ENCODE peak calls at places on chromosome 5, in seven cellular contexts. V is cardiac fibroblast, Y is pancreas, J is activated B cell treated with CpG ODN at 0.5 μM for 24 hours, C is tibial artery, F is fibroblast of pulmonary artery, W is astrocyte of the spinal cord. U is an unnamed sample.

GRCh38 chr5:177302354-177303110 is 987 bp downstream of the RAB24 start:
- DNase-seq in V (no peak), J (no peak), F (no peak), W (no peak), Y (no peak), C (no peak), U (no peak)

GRCh38 chr5:110109685-110110084 is 420.0 kb downstream of the MAN2A1 start:
- DNase-seq in Y (no peak), V (no peak), W (no peak), F (no peak), J (no peak), C (no peak), U (no peak)

GRCh38 chr5:16736158-16736994 is 119.6 kb upstream of the RETREG1 start:
- DNase-seq in J (no peak), Y (no peak), C (no peak), V (peak), F (peak), W (peak), U (no peak)

GRCh38 chr5:43409809-43410271 is 2.4 kb downstream of the CCL28 start:
- DNase-seq in W (no peak), F (no peak), J (no peak), Y (peak), C (no peak), V (no peak), U (no peak)

GRCh38 chr5:112640495-112640894 is 97.2 kb upstream of the APC start:
- DNase-seq in F (no peak), C (no peak), W (no peak), Y (no peak), J (no peak), V (no peak), U (no peak)

GRCh38 chr5:134503088-134503936 is 22.2 kb upstream of the JADE2 start:
- DNase-seq in J (no peak), W (peak), Y (no peak), C (peak), V (peak), F (peak), U (no peak)

GRCh38 chr5:157571357-157571827 is 4.2 kb downstream of the ADAM19 start:
- DNase-seq in V (peak), Y (no peak), J (peak), C (no peak), F (peak), W (peak), U (no peak)

GRCh38 chr5:153517105-153517700 is 26.7 kb downstream of the GRIA1 start:
- DNase-seq in V (no peak), W (no peak), Y (no peak), J (no peak), F (no peak), C (no peak), U (no peak)

GRCh38 chr5:61148516-61148915 is 13.8 kb downstream of the SMIM15 start:
- DNase-seq in V (no peak), F (no peak), C (no peak), Y (no peak), J (no peak), W (no peak), U (no peak)

GRCh38 chr5:148005788-148006520 is 57.8 kb upstream of the SPINK5 start:
- DNase-seq in W (no peak), Y (no peak), C (no peak), V (no peak), J (no peak), F (no peak), U (no peak)

GRCh38 chr5:81044868-81045267 is 84.7 kb downstream of the RASGRF2 start:
- DNase-seq in J (no peak), V (no peak), Y (no peak), C (no peak), F (no peak), W (no peak), U (no peak)

GRCh38 chr5:1551913-1552312 is 28.2 kb upstream of the LPCAT1 start:
- DNase-seq in V (no peak), J (no peak), F (no peak), W (no peak), Y (no peak), C (no peak), U (no peak)

GRCh38 chr5:106363578-106363977 is 1307.2 kb downstream of the EFNA5 start:
- DNase-seq in Y (no peak), W (no peak), C (no peak), F (no peak), J (no peak), V (no peak), U (no peak)
- TF ChIP-seq CTCF in Y (no peak), W (no peak), C (no peak), F (no peak), J (no peak), V (no peak), U (no peak)

DNA sequence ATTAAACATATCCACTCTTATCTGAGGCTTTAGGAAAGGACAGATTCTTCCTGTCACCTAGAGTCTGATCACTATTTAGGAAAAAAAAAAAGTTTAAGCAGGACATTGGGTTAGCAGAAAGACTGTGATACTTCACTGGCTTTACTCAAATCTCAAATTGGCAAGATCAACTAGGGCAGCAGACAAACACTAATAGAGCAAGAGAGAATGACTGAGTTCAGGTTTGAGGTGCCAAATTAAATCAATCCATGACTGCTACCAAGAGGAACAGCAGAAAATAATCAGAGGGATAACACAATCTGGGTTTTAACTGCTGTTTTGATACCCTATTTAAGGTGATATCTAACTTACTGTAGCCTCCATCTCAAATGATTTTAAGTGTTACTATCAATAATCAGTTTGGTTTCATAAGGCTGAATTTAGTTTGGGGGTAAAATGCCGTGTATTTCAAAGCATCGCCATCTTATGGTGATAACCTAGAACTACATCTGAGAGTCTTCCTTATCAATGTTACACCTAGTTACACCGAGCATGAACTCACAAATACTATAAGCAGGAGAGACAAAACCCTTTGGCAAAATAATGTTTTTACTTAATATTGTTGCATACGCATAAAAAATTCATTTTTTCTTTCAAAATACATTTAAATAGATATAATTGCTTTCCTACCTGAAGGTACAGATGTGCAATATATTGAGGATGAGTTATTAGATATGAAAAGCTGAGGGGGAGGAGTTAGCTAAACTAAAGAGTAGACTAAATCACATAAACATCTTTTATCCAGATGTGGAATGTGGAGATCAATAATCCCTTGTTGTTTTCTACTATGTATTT is 286.4 kb upstream of the CDH12 start:
- DNase-seq in W (peak), J (no peak), V (peak), C (no peak), F (peak), Y (no peak), U (no peak)
- TF ChIP-seq CTCF in W (peak), J (no peak), V (peak), C (no peak), F (peak), Y (no peak), U (no peak)

GRCh38 chr5:40507095-40507494 is 172.6 kb upstream of the PTGER4 start:
- DNase-seq in J (no peak), V (peak), Y (no peak), W (no peak), F (peak), C (no peak), U (no peak)
- TF ChIP-seq CTCF in J (no peak), V (peak), Y (no peak), W (peak), F (peak), C (no peak), U (no peak)

GRCh38 chr5:170268153-170268689 is 29.4 kb downstream of the LCP2 start:
- DNase-seq in Y (no peak), W (no peak), V (no peak), J (no peak), C (no peak), F (no peak), U (no peak)
- TF ChIP-seq CTCF in Y (no peak), W (no peak), V (no peak), J (no peak), C (peak), F (no peak), U (no peak)

GRCh38 chr5:8756498-8757084 is 789.3 kb downstream of the SEMA5A start:
- DNase-seq in J (no peak), V (peak), F (peak), C (no peak), Y (no peak), W (peak), U (no peak)
- TF ChIP-seq CTCF in J (no peak), V (peak), F (peak), C (peak), Y (no peak), W (peak), U (no peak)

GRCh38 chr5:143511736-143512135 is 108.2 kb upstream of the NR3C1 start:
- DNase-seq in C (no peak), F (peak), J (no peak), W (no peak), V (no peak), Y (no peak), U (no peak)

GRCh38 chr5:143505354-143505753 is 101.9 kb upstream of the NR3C1 start:
- DNase-seq in W (no peak), F (no peak), V (no peak), Y (no peak), C (no peak), J (no peak), U (no peak)

GRCh38 chr5:143505934-143506333 is 102.4 kb upstream of the NR3C1 start:
- DNase-seq in V (no peak), C (no peak), J (no peak), Y (no peak), W (no peak), F (no peak), U (no peak)

GRCh38 chr5:143509758-143510221 is 106.3 kb upstream of the NR3C1 start:
- DNase-seq in W (no peak), F (no peak), Y (no peak), V (no peak), J (no peak), C (no peak), U (no peak)

DNA sequence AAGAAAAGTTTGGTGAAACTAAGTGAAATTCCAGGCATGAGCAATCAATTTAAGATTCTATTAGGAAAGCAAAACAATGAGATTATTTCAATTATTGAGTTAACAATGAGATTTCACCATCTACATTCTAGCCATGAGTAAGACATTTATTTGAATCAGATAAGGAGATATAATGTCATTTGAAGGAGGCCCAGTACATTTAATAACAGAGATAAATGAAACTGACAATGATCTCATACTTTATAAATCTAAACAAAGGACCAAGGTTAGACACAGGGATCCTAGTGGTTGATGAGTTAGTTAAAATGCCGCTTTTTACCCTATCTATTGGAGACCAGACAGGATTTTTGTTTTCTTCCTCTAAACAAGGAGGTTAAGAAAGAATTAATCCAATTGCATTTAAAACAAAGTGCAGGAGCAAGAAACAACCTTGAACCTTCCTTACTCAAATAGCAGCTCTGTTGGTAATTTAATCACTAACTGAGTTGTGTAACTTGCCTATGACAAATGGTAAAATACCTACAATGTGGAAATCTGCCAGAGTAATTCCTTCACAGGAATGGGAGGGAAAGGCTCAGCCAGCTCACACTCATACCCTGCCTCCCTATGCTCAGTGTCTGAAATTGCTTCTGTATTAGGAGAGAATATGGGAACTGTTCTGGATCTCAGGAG is 103.5 kb upstream of the NR3C1 start:
- DNase-seq in V (peak), W (peak), F (peak), Y (no peak), C (no peak), J (no peak), U (no peak)
- TF ChIP-seq CTCF in V (peak), W (no peak), F (peak), Y (no peak), C (no peak), J (no peak), U (no peak)

DNA sequence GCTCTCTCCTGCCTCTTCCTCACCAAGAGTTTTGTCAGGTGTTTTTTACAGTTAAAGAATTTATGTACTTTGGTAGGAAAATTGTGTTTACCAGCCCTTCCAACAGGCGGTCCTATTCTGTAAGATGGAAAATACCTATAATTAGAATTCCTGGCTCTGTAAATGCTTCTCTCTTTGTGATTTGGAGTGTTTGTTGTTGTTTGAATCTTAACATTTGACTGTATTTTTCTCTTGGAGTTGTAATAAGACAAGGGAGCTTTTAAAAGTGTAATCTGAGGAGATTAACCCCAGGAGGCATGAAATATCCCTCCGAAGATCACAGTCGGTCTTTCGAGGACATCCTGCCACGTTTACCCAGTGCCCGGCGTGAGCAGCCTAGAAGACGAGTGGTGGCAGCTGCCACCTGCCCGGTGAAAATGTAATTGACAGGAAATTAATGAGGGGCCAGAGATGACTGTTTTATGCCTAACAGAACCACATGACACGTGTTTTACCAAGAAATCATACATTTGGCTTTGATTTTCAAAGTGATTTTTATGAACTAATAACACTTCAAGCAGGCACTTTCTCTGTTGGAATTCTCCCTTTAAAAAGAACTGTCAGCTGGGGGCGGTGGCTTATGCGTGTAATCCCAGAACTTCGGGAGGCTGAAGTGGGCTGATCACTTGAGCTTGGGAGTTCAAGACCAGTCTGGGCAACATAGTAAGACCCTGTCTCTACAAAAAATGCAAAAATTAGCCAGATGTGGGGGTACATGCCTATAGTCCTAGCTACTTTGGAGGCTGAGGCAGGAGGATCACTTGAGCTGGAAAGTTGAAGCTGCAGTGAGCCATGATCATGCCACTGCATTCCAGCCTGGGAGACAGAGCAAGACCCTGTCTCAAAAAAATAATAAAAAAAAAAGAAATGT is 20.0 kb downstream of the ANKRD33B start:
- DNase-seq in W (no peak), V (no peak), Y (no peak), F (no peak), J (no peak), C (no peak), U (no peak)
- TF ChIP-seq CTCF in W (no peak), V (no peak), Y (no peak), F (no peak), J (no peak), C (no peak), U (no peak)

GRCh38 chr5:36945687-36946086 is 69.1 kb downstream of the NIPBL start:
- DNase-seq in C (no peak), V (no peak), J (no peak), W (no peak), Y (no peak), F (no peak), U (no peak)

GRCh38 chr5:36946101-36946500 is 69.5 kb downstream of the NIPBL start:
- DNase-seq in W (no peak), J (no peak), Y (no peak), V (no peak), F (no peak), C (no peak), U (no peak)

GRCh38 chr5:36943584-36943983 is 67.0 kb downstream of the NIPBL start:
- DNase-seq in F (no peak), J (no peak), V (no peak), W (no peak), C (no peak), Y (no peak), U (no peak)

GRCh38 chr5:36944024-36944423 is 67.5 kb downstream of the NIPBL start:
- DNase-seq in V (no peak), Y (no peak), W (no peak), J (no peak), C (no peak), F (no peak), U (no peak)

DNA sequence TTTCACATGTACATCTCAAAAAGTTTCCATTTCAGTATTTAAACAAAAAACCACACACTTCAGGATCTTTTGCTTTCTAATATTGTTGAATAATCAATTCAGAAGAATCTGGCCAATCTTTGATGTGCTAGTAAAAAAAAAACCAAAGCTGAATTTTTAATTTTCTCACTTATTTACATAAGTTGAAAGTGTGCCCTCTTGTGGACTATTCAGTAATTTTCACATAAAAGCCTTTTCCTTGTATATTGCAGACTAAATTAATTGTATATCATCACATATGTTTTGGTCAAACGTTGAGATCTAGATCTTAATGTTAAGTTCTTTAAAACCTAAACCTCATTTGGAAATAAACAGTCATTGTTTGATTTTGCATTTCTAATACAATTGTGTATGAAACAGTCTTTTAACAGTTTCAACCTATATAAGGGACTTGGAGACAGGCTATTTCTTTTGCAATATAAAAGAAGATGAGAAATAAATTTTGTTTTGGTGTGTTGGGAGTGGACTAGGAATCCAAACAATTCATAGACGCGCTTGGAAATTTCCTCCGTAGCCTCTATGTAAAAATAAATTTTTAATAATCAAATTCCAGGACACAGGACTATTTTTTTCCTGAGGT is 68.1 kb downstream of the NIPBL start:
- DNase-seq in J (no peak), C (no peak), F (peak), W (peak), Y (no peak), V (peak), U (no peak)
- TF ChIP-seq CTCF in J (no peak), C (peak), F (peak), W (peak), Y (peak), V (peak), U (peak)

DNA sequence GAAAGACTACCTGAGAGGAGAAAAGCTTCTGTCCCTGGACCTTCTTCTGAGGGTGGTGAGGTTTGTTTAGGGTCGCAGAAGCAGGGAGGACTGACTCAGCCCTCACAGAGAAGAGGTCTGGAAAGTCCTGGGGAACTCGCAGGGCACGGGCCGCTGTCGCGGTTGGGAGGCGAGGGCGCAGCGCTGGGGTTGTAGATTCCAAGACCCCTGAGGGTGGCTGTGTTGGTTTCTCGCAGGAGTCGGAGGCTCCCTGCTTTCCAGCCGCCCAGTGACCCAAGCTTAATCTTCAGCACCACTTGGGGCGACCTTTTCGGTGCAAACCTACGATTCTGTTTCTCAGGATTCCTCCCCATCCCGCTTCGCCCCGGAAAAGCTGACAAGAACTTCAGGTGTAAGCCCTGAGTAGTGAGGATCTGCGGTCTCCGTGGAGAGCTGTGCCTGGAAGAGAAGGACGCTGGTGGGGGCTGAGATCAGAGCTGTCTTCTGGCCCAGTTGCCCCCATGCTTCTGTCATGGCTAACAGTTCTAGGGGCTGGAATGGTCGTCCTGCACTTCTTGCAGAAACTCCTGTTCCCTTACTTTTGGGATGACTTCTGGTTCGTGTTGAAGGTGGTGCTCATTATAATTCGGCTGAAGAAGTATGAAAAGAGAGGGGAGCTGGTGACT is 482 bp downstream of the SLC27A6 start:
- DNase-seq in Y (no peak), V (no peak), F (no peak), C (no peak), W (no peak), J (no peak), U (no peak)
- TF ChIP-seq CTCF in Y (no peak), V (no peak), F (no peak), C (no peak), W (no peak), J (no peak), U (no peak)

GRCh38 chr5:38751103-38751502 is 94.7 kb upstream of the OSMR start:
- DNase-seq in J (no peak), W (no peak), F (peak), C (no peak), Y (no peak), V (no peak), U (no peak)
- TF ChIP-seq CTCF in J (no peak), W (peak), F (peak), C (no peak), Y (no peak), V (peak), U (no peak)